ENCODE peak calls at places on chromosomes 13 and 19, in six cellular contexts. I, Y, R, D, B and N are unnamed samples.

GRCh38 chr13:99087954-99088491 is 110.2 kb upstream of the DOCK9 start:
- DNase-seq in D (no peak), I (peak), R (no peak), B (peak), Y (no peak), N (peak)

GRCh38 chr19:49987159-49987698 is 26.3 kb upstream of the SIGLEC11 start:
- DNase-seq in I (peak), Y (peak), R (peak), B (peak), D (peak), N (peak)

GRCh38 chr13:21402586-21403307 is 56.4 kb downstream of the ZDHHC20 start:
- DNase-seq in Y (no peak), I (no peak), D (no peak), R (peak), B (no peak), N (no peak)

GRCh38 chr13:37460211-37460610 is 138.4 kb downstream of the POSTN start:
- DNase-seq in R (peak), D (no peak), Y (no peak), B (no peak), I (no peak), N (no peak)

GRCh38 chr13:32453981-32454380 is 26.1 kb upstream of the N4BP2L1 start:
- DNase-seq in D (no peak), I (no peak), Y (no peak), R (no peak), B (no peak), N (no peak)

GRCh38 chr13:29484236-29484635 is 111.3 kb downstream of the SLC7A1 start:
- DNase-seq in I (no peak), Y (no peak), D (no peak), B (no peak), R (no peak), N (no peak)

GRCh38 chr19:28130066-28130511 is 1082.9 kb downstream of the UQCRFS1 start:
- DNase-seq in I (no peak), R (no peak), Y (no peak), D (no peak), B (no peak), N (no peak)

GRCh38 chr13:90545070-90545840 is 802.2 kb upstream of the MIR17HG start:
- DNase-seq in R (no peak), Y (no peak), D (no peak), B (peak), I (no peak), N (no peak)

GRCh38 chr19:39052846-39053245 is 20.5 kb upstream of the FBXO27 start:
- DNase-seq in B (no peak), R (no peak), Y (no peak), I (no peak), D (no peak), N (no peak)

GRCh38 chr13:28489975-28490550 is 4.9 kb downstream of the FLT1 start:
- DNase-seq in R (no peak), B (no peak), Y (no peak), D (peak), I (no peak), N (no peak)

GRCh38 chr19:31110331-31110730 is 238.9 kb downstream of the TSHZ3 start:
- DNase-seq in R (peak), Y (no peak), I (no peak), D (no peak), B (no peak), N (no peak)

GRCh38 chr13:103002279-103002678 is 63.9 kb downstream of the SLC10A2 start:
- DNase-seq in Y (no peak), B (no peak), D (no peak), I (no peak), R (no peak), N (no peak)

GRCh38 chr13:112161441-112162301 is 94.7 kb downstream of the SOX1 start:
- DNase-seq in B (no peak), I (no peak), D (no peak), R (no peak), Y (no peak), N (no peak)

GRCh38 chr13:84651288-84651687 is 769.0 kb upstream of the SLITRK1 start:
- DNase-seq in R (peak), I (no peak), Y (no peak), D (peak), B (no peak), N (no peak)